ENCODE peak calls at places on chromosomes 5 and 9, in eight cellular contexts. O is A172, L is cardiac muscle cell, Z is AG08396, Q is midbrain, P is ACHN, N is GM03348, D is anterior cingulate cortex. B is an unnamed sample.

GRCh38 chr9:126894052-126894603 is 20.5 kb upstream of the RALGPS1 start:
- DNase-seq in O (no peak), L (no peak), Z (no peak), Q (no peak), P (no peak), N (no peak), D (no peak), B (peak)

GRCh38 chr5:153896117-153896516 is 142.6 kb downstream of the FAM114A2 start:
- DNase-seq in O (peak), L (no peak), Z (no peak), Q (no peak), P (no peak), N (peak), D (no peak), B (peak)

GRCh38 chr9:18396102-18396728 is 77.7 kb upstream of the ADAMTSL1 start:
- DNase-seq in O (peak), L (peak), Z (peak), Q (no peak), P (peak), N (no peak), D (no peak), B (no peak)

GRCh38 chr9:113882636-113883164 is 6.6 kb downstream of the ZNF618 start:
- DNase-seq in O (no peak), L (no peak), Z (no peak), Q (no peak), P (no peak), N (no peak), D (no peak), B (no peak)

GRCh38 chr5:21236896-21237830 is 1249.2 kb upstream of the CDH18 start:
- DNase-seq in O (peak), L (no peak), Z (no peak), Q (no peak), P (no peak), N (no peak), D (no peak), B (peak)

GRCh38 chr9:108654566-108654965 is 201.2 kb downstream of the ACTL7B start:
- DNase-seq in O (peak), L (no peak), Z (no peak), Q (no peak), P (no peak), N (no peak), D (no peak), B (no peak)

GRCh38 chr5:131242728-131243255 is 21.1 kb upstream of the CDC42SE2 start:
- DNase-seq in O (peak), L (no peak), Z (peak), Q (no peak), P (no peak), N (peak), D (no peak), B (peak)

GRCh38 chr5:107968998-107969397 is 298.3 kb upstream of the EFNA5 start:
- DNase-seq in O (peak), L (peak), Z (peak), Q (no peak), P (no peak), N (peak), D (no peak), B (no peak)

GRCh38 chr5:57987552-57987951 is 472.3 kb downstream of the PLK2 start:
- DNase-seq in O (no peak), L (no peak), Z (no peak), Q (no peak), P (no peak), N (no peak), D (no peak), B (no peak)

GRCh38 chr9:125889122-125889523 is 141.9 kb downstream of the PBX3 start:
- DNase-seq in O (no peak), L (peak), Z (peak), Q (peak), P (no peak), N (peak), D (peak), B (no peak)

GRCh38 chr5:79255786-79256557 is 20.0 kb downstream of the JMY start:
- DNase-seq in O (peak), L (peak), Z (peak), Q (no peak), P (peak), N (peak), D (no peak), B (peak)

GRCh38 chr5:157252741-157253465 is 13.0 kb upstream of the CYFIP2 start:
- DNase-seq in O (peak), L (no peak), Z (no peak), Q (no peak), P (no peak), N (no peak), D (no peak), B (no peak)

GRCh38 chr5:143476601-143477211 is 73.2 kb upstream of the NR3C1 start:
- DNase-seq in O (no peak), L (no peak), Z (no peak), Q (no peak), P (no peak), N (no peak), D (no peak), B (no peak)

GRCh38 chr5:343461-344401 is 22.2 kb downstream of the AHRR start:
- DNase-seq in O (peak), L (peak), Z (peak), Q (no peak), P (peak), N (peak), D (no peak), B (peak)